ENCODE peak calls at places on chromosome 19, in four cellular contexts. K is DND-41; P is body of pancreas; G is CD4-positive, alpha-beta T cell. N is an unnamed sample.

GRCh38 chr19:2544576-2545415 is 68.9 kb downstream of the GADD45B start:
- DNase-seq in P (no peak), K (no peak), G (no peak), N (no peak)

GRCh38 chr19:53461866-53462265 is 5.7 kb upstream of the ZNF813 start:
- DNase-seq in K (no peak), G (no peak), P (no peak), N (no peak)

GRCh38 chr19:48500830-48501445 is 10.7 kb downstream of the LMTK3 start:
- DNase-seq in P (peak; percentile 25), G (no peak), K (no peak), N (no peak)

GRCh38 chr19:56637976-56638555 is 4.9 kb upstream of the SMIM17 start:
- DNase-seq in P (peak; percentile 31), G (no peak), K (peak; percentile 94), N (peak; percentile 41)

GRCh38 chr19:3285647-3286176 is 61.3 kb downstream of the CELF5 start:
- DNase-seq in G (peak; percentile 50), K (no peak), P (no peak), N (no peak)

GRCh38 chr19:19817357-19817756 is 4.2 kb downstream of the ZNF506 start:
- DNase-seq in P (no peak), K (peak; percentile 90), G (peak; percentile 36), N (no peak)

GRCh38 chr19:55704494-55705245 is 29.6 kb downstream of the EPN1 start:
- DNase-seq in P (peak; percentile 13), G (no peak), K (no peak), N (peak; percentile 22)

GRCh38 chr19:13078897-13079541 is 23.6 kb downstream of the LYL1 start:
- DNase-seq in K (no peak), P (no peak), G (no peak), N (no peak)

GRCh38 chr19:39325778-39326680 is 5.4 kb upstream of the LRFN1 start:
- DNase-seq in P (no peak), G (no peak), K (peak; percentile 33), N (no peak)

GRCh38 chr19:10748924-10749434 is 31.1 kb downstream of the DNM2 start:
- DNase-seq in K (no peak), G (no peak), P (peak; percentile 96), N (no peak)

GRCh38 chr19:11766597-11767591 is at the start of gene ZNF441:
- DNase-seq in K (peak; percentile 97), G (peak; percentile 87), P (peak; percentile 96), N (peak; percentile 96)

GRCh38 chr19:47210689-47211316 is 20.2 kb downstream of the BBC3 start:
- DNase-seq in K (peak; percentile 85), G (peak; percentile 80), P (peak; percentile 84), N (peak; percentile 88)

GRCh38 chr19:13906525-13906904 is 514 bp downstream of the CC2D1A start:
- DNase-seq in K (peak; percentile 28), P (peak; percentile 63), G (peak; percentile 14), N (peak; percentile 41)

GRCh38 chr19:35773020-35773809 is 2.1 kb upstream of the ARHGAP33 start:
- DNase-seq in G (no peak), K (no peak), P (no peak), N (no peak)

GRCh38 chr19:51441410-51442390 is 16.6 kb downstream of the SIGLEC8 start:
- DNase-seq in G (peak; percentile 55), K (peak; percentile 73), P (no peak), N (peak; percentile 69)

GRCh38 chr19:38250821-38251563 is 5.2 kb downstream of the PPP1R14A start:
- DNase-seq in K (no peak), P (peak; percentile 84), G (no peak), N (no peak)

GRCh38 chr19:48284891-48285290 is 15.0 kb downstream of the ZNF114 start:
- DNase-seq in G (no peak), K (no peak), P (no peak), N (no peak)

GRCh38 chr19:42272989-42273406 is 3.9 kb downstream of the CIC start:
- DNase-seq in G (no peak), K (no peak), P (no peak), N (no peak)

GRCh38 chr19:48858984-48859710 is 9.3 kb downstream of the PLEKHA4 start:
- DNase-seq in K (peak; percentile 51), G (peak; percentile 64), P (peak; percentile 69), N (peak; percentile 79)

GRCh38 chr19:6288737-6289136 is 9.0 kb upstream of the MLLT1 start:
- DNase-seq in K (no peak), G (no peak), P (no peak), N (no peak)
- TF ChIP-seq CTCF in K (no peak), G (no peak), P (no peak), N (no peak)

GRCh38 chr19:18537431-18537830 is 5.9 kb downstream of the FKBP8 start:
- DNase-seq in K (no peak), P (no peak), G (no peak), N (no peak)

GRCh38 chr19:18538115-18538514 is 5.3 kb downstream of the FKBP8 start:
- DNase-seq in K (no peak), P (no peak), G (no peak), N (no peak)

GRCh38 chr19:18541258-18541991 is 1.9 kb downstream of the FKBP8 start:
- DNase-seq in P (no peak), K (no peak), G (no peak), N (no peak)

GRCh38 chr19:18541992-18542935 is 1.1 kb downstream of the FKBP8 start:
- DNase-seq in P (no peak), G (no peak), K (no peak), N (peak; percentile 28)

GRCh38 chr19:18539372-18539771 is 4.0 kb downstream of the FKBP8 start:
- DNase-seq in P (no peak), G (no peak), K (no peak), N (no peak)
- H3K27ac ChIP-seq in P (no peak overlapping the region), G (no peak overlapping the region), K (no peak overlapping the region), N (no peak overlapping the region)

GRCh38 chr19:7006305-7006704 is 14.9 kb downstream of the MBD3L2B start:
- DNase-seq in K (no peak), G (no peak), P (no peak), N (peak; percentile 6)

GRCh38 chr19:6999938-7000732 is 21.1 kb downstream of the MBD3L2B start:
- DNase-seq in G (no peak), P (no peak), K (no peak), N (no peak)

GRCh38 chr19:7000816-7001215 is 20.4 kb downstream of the MBD3L2B start:
- DNase-seq in P (no peak), K (no peak), G (no peak), N (no peak)

GRCh38 chr19:7007859-7008258 is 13.4 kb downstream of the MBD3L2B start:
- DNase-seq in P (no peak), G (no peak), K (no peak), N (peak; percentile 10)

GRCh38 chr19:7004313-7004931 is 16.8 kb downstream of the MBD3L2B start:
- DNase-seq in P (no peak), G (no peak), K (peak; percentile 20), N (no peak)
- TF ChIP-seq CTCF in P (no peak), G (peak; percentile 73), K (peak; percentile 75), N (no peak)

GRCh38 chr19:18672606-18673337 is 10.7 kb upstream of the CRTC1 start:
- DNase-seq in P (no peak), G (no peak), K (no peak), N (peak; percentile 39)
- H3K27ac ChIP-seq in P (no peak overlapping the region), G (no peak overlapping the region), K (no peak overlapping the region), N (no peak overlapping the region)

N was measured in OCI-LY7.